ENCODE peak calls at places on chromosomes 4 and X, in ten cellular contexts. One of them, this sample, is unnamed.

GRCh38 chr4:149713031-149713430 is 102.6 kb downstream of the IQCM start:
- DNase-seq in CD4-positive, alpha-beta T cell: no peak
- DNase-seq in heart right ventricle: no peak
- DNase-seq in cardiac fibroblast: no peak
- DNase-seq in stomach: no peak
- DNase-seq in WTC11: no peak
- DNase-seq in LNCaP clone FGC: no peak
- DNase-seq in GM12878: no peak
- DNase-seq in fibroblast of pulmonary artery: no peak
- DNase-seq in epithelial cell of esophagus: no peak
- DNase-seq in this sample: no peak

GRCh38 chrX:2696698-2697215 is 5.7 kb downstream of the CD99 start:
- DNase-seq in LNCaP clone FGC: peak; percentile 61
- DNase-seq in stomach: no peak
- DNase-seq in fibroblast of pulmonary artery: peak; percentile 93
- DNase-seq in WTC11: no peak
- DNase-seq in epithelial cell of esophagus: peak; percentile 95
- DNase-seq in CD4-positive, alpha-beta T cell: peak; percentile 34
- DNase-seq in GM12878: peak; percentile 92
- DNase-seq in cardiac fibroblast: peak; percentile 97
- DNase-seq in heart right ventricle: no peak
- DNase-seq in this sample: no peak

GRCh38 chrX:146173742-146174141 is 356.1 kb downstream of the SLITRK2 start:
- DNase-seq in WTC11: no peak
- DNase-seq in LNCaP clone FGC: no peak
- DNase-seq in heart right ventricle: no peak
- DNase-seq in fibroblast of pulmonary artery: no peak
- DNase-seq in GM12878: no peak
- DNase-seq in CD4-positive, alpha-beta T cell: no peak
- DNase-seq in epithelial cell of esophagus: no peak
- DNase-seq in cardiac fibroblast: no peak
- DNase-seq in stomach: no peak
- DNase-seq in this sample: no peak

GRCh38 chrX:1391370-1391706 is 575 bp downstream of the SLC25A6 start:
- DNase-seq in stomach: no peak
- DNase-seq in cardiac fibroblast: no peak
- DNase-seq in heart right ventricle: no peak
- DNase-seq in fibroblast of pulmonary artery: no peak
- DNase-seq in epithelial cell of esophagus: no peak
- DNase-seq in GM12878: peak; percentile 69
- DNase-seq in WTC11: peak; percentile 84
- DNase-seq in LNCaP clone FGC: no peak
- DNase-seq in CD4-positive, alpha-beta T cell: no peak
- DNase-seq in this sample: no peak

GRCh38 chr4:158914178-158914577 is 145.4 kb downstream of the FNIP2 start:
- DNase-seq in WTC11: no peak
- DNase-seq in cardiac fibroblast: peak; percentile 84
- DNase-seq in GM12878: no peak
- DNase-seq in heart right ventricle: no peak
- DNase-seq in CD4-positive, alpha-beta T cell: no peak
- DNase-seq in stomach: no peak
- DNase-seq in epithelial cell of esophagus: peak; percentile 82
- DNase-seq in fibroblast of pulmonary artery: peak; percentile 64
- DNase-seq in LNCaP clone FGC: no peak
- DNase-seq in this sample: no peak

GRCh38 chr4:99945718-99946345 is 586 bp downstream of the DNAJB14 start:
- DNase-seq in cardiac fibroblast: peak; percentile 39
- DNase-seq in LNCaP clone FGC: no peak
- DNase-seq in stomach: peak; percentile 26
- DNase-seq in epithelial cell of esophagus: peak; percentile 35
- DNase-seq in CD4-positive, alpha-beta T cell: no peak
- DNase-seq in heart right ventricle: peak; percentile 20
- DNase-seq in GM12878: no peak
- DNase-seq in fibroblast of pulmonary artery: peak; percentile 29
- DNase-seq in WTC11: peak; percentile 60
- DNase-seq in this sample: no peak

GRCh38 chrX:43836435-43837184 is 45.6 kb downstream of the MAOB start:
- DNase-seq in CD4-positive, alpha-beta T cell: no peak
- DNase-seq in cardiac fibroblast: peak; percentile 42
- DNase-seq in GM12878: no peak
- DNase-seq in epithelial cell of esophagus: peak; percentile 31
- DNase-seq in fibroblast of pulmonary artery: peak; percentile 42
- DNase-seq in heart right ventricle: no peak
- DNase-seq in LNCaP clone FGC: peak; percentile 14
- DNase-seq in stomach: no peak
- DNase-seq in WTC11: no peak
- DNase-seq in this sample: no peak

GRCh38 chrX:2320580-2321327 is 180.0 kb downstream of the DHRSX start:
- DNase-seq in CD4-positive, alpha-beta T cell: no peak
- DNase-seq in fibroblast of pulmonary artery: peak; percentile 71
- DNase-seq in cardiac fibroblast: peak; percentile 46
- DNase-seq in LNCaP clone FGC: no peak
- DNase-seq in stomach: peak; percentile 48
- DNase-seq in epithelial cell of esophagus: peak; percentile 86
- DNase-seq in heart right ventricle: peak; percentile 48
- DNase-seq in GM12878: no peak
- DNase-seq in WTC11: no peak
- DNase-seq in this sample: peak; percentile 33

GRCh38 chr4:65968873-65969272 is 298.6 kb upstream of the EPHA5 start:
- DNase-seq in GM12878: no peak
- DNase-seq in WTC11: no peak
- DNase-seq in epithelial cell of esophagus: no peak
- DNase-seq in CD4-positive, alpha-beta T cell: no peak
- DNase-seq in fibroblast of pulmonary artery: peak; percentile 71
- DNase-seq in stomach: no peak
- DNase-seq in cardiac fibroblast: peak; percentile 55
- DNase-seq in heart right ventricle: no peak
- DNase-seq in LNCaP clone FGC: no peak
- DNase-seq in this sample: no peak

DNA sequence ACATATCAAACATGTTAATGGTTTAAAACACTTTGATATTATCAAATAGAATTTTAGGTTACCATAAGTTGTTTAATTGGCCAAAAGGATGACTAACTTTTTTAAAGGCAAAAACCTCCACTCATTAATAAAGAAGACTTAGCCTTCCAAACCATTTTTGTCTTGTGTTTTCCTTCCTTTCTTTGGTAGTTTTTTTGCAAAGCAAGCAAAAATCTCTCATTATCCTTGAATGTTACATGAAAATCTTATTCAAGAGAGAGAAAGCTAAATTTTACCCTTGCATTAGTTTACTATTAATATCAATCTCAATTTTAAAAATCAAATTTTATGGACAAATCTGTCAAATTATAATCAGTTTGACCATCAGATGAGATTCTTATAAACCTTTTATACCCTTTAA is 419.5 kb downstream of the SPIN4 start:
- DNase-seq in heart right ventricle: no peak
- DNase-seq in GM12878: no peak
- DNase-seq in stomach: no peak
- DNase-seq in CD4-positive, alpha-beta T cell: no peak
- DNase-seq in cardiac fibroblast: no peak
- DNase-seq in LNCaP clone FGC: no peak
- DNase-seq in WTC11: no peak
- DNase-seq in fibroblast of pulmonary artery: no peak
- DNase-seq in epithelial cell of esophagus: no peak
- DNase-seq in this sample: no peak
- TF ChIP-seq CTCF in heart right ventricle: no peak
- TF ChIP-seq CTCF in GM12878: no peak
- TF ChIP-seq CTCF in stomach: no peak
- TF ChIP-seq CTCF in CD4-positive, alpha-beta T cell: no peak
- TF ChIP-seq CTCF in cardiac fibroblast: no peak
- TF ChIP-seq CTCF in LNCaP clone FGC: no peak
- TF ChIP-seq CTCF in WTC11: no peak
- TF ChIP-seq CTCF in fibroblast of pulmonary artery: no peak
- TF ChIP-seq CTCF in epithelial cell of esophagus: no peak
- TF ChIP-seq CTCF in this sample: no peak

GRCh38 chrX:106901341-106901740 is 1.8 kb downstream of the RIPPLY1 start:
- DNase-seq in CD4-positive, alpha-beta T cell: no peak
- DNase-seq in GM12878: no peak
- DNase-seq in cardiac fibroblast: no peak
- DNase-seq in heart right ventricle: no peak
- DNase-seq in stomach: no peak
- DNase-seq in LNCaP clone FGC: no peak
- DNase-seq in fibroblast of pulmonary artery: no peak
- DNase-seq in epithelial cell of esophagus: no peak
- DNase-seq in WTC11: no peak
- DNase-seq in this sample: no peak

GRCh38 chrX:106899841-106900240 is 3.3 kb downstream of the RIPPLY1 start:
- DNase-seq in fibroblast of pulmonary artery: no peak
- DNase-seq in stomach: no peak
- DNase-seq in LNCaP clone FGC: no peak
- DNase-seq in CD4-positive, alpha-beta T cell: no peak
- DNase-seq in epithelial cell of esophagus: no peak
- DNase-seq in GM12878: no peak
- DNase-seq in heart right ventricle: no peak
- DNase-seq in cardiac fibroblast: no peak
- DNase-seq in WTC11: no peak
- DNase-seq in this sample: no peak

GRCh38 chrX:106899276-106899675 is 3.9 kb downstream of the RIPPLY1 start:
- DNase-seq in WTC11: no peak
- DNase-seq in heart right ventricle: no peak
- DNase-seq in GM12878: no peak
- DNase-seq in LNCaP clone FGC: no peak
- DNase-seq in epithelial cell of esophagus: no peak
- DNase-seq in CD4-positive, alpha-beta T cell: no peak
- DNase-seq in cardiac fibroblast: no peak
- DNase-seq in fibroblast of pulmonary artery: no peak
- DNase-seq in stomach: no peak
- DNase-seq in this sample: no peak

GRCh38 chrX:106897259-106897658 is 5.9 kb downstream of the RIPPLY1 start:
- DNase-seq in fibroblast of pulmonary artery: peak; percentile 47
- DNase-seq in stomach: no peak
- DNase-seq in epithelial cell of esophagus: peak; percentile 53
- DNase-seq in GM12878: no peak
- DNase-seq in CD4-positive, alpha-beta T cell: no peak
- DNase-seq in cardiac fibroblast: peak; percentile 81
- DNase-seq in LNCaP clone FGC: no peak
- DNase-seq in heart right ventricle: no peak
- DNase-seq in WTC11: no peak
- DNase-seq in this sample: no peak

GRCh38 chrX:106898462-106898861 is 4.7 kb downstream of the RIPPLY1 start:
- DNase-seq in GM12878: peak; percentile 16
- DNase-seq in LNCaP clone FGC: no peak
- DNase-seq in fibroblast of pulmonary artery: peak; percentile 73
- DNase-seq in WTC11: no peak
- DNase-seq in stomach: no peak
- DNase-seq in CD4-positive, alpha-beta T cell: no peak
- DNase-seq in epithelial cell of esophagus: peak; percentile 51
- DNase-seq in cardiac fibroblast: peak; percentile 73
- DNase-seq in heart right ventricle: no peak
- DNase-seq in this sample: no peak
- TF ChIP-seq CTCF in GM12878: peak; percentile 45
- TF ChIP-seq CTCF in LNCaP clone FGC: peak; percentile 53
- TF ChIP-seq CTCF in fibroblast of pulmonary artery: peak; percentile 40
- TF ChIP-seq CTCF in WTC11: no peak
- TF ChIP-seq CTCF in stomach: no peak
- TF ChIP-seq CTCF in CD4-positive, alpha-beta T cell: peak; percentile 56
- TF ChIP-seq CTCF in epithelial cell of esophagus: peak; percentile 32
- TF ChIP-seq CTCF in cardiac fibroblast: peak; percentile 32
- TF ChIP-seq CTCF in heart right ventricle: peak; percentile 44
- TF ChIP-seq CTCF in this sample: peak; percentile 27

GRCh38 chr4:188372856-188373255 is 233.6 kb downstream of the TRIML1 start:
- DNase-seq in GM12878: no peak
- DNase-seq in LNCaP clone FGC: peak; percentile 87
- DNase-seq in cardiac fibroblast: peak; percentile 79
- DNase-seq in stomach: no peak
- DNase-seq in WTC11: no peak
- DNase-seq in heart right ventricle: no peak
- DNase-seq in epithelial cell of esophagus: no peak
- DNase-seq in fibroblast of pulmonary artery: peak; percentile 4
- DNase-seq in CD4-positive, alpha-beta T cell: no peak
- DNase-seq in this sample: no peak
- TF ChIP-seq CTCF in GM12878: no peak
- TF ChIP-seq CTCF in LNCaP clone FGC: peak; percentile 84
- TF ChIP-seq CTCF in cardiac fibroblast: peak; percentile 23
- TF ChIP-seq CTCF in stomach: no peak
- TF ChIP-seq CTCF in WTC11: no peak
- TF ChIP-seq CTCF in heart right ventricle: peak; percentile 24
- TF ChIP-seq CTCF in epithelial cell of esophagus: no peak
- TF ChIP-seq CTCF in fibroblast of pulmonary artery: no peak
- TF ChIP-seq CTCF in CD4-positive, alpha-beta T cell: no peak
- TF ChIP-seq CTCF in this sample: no peak

DNA sequence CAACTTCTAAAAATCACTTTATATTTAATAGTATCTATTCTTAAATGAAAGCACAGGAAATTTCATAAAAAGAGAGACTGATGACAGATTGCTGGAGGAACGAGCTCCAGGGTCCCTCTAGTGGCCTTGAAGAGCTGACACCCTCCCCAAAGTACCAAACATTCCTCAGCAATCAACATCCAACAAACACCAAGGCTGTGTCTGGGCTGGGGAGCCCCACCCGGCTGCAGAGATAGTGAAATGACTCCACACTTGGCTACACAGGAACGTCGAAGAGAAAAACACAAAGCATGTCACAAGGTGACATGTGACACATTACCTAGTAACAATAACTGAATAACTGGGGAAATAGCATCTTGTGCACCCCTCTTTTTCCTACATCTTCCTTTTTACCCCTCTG is 45.6 kb downstream of the SLC39A8 start:
- DNase-seq in LNCaP clone FGC: no peak
- DNase-seq in epithelial cell of esophagus: peak; percentile 60
- DNase-seq in cardiac fibroblast: peak; percentile 69
- DNase-seq in CD4-positive, alpha-beta T cell: peak; percentile 7
- DNase-seq in heart right ventricle: peak; percentile 6
- DNase-seq in stomach: peak; percentile 26
- DNase-seq in GM12878: no peak
- DNase-seq in fibroblast of pulmonary artery: peak; percentile 75
- DNase-seq in WTC11: peak; percentile 53
- DNase-seq in this sample: no peak
- TF ChIP-seq CTCF in LNCaP clone FGC: peak; percentile 74
- TF ChIP-seq CTCF in epithelial cell of esophagus: peak; percentile 78
- TF ChIP-seq CTCF in cardiac fibroblast: peak; percentile 81
- TF ChIP-seq CTCF in CD4-positive, alpha-beta T cell: peak; percentile 73
- TF ChIP-seq CTCF in heart right ventricle: peak; percentile 65
- TF ChIP-seq CTCF in stomach: no peak
- TF ChIP-seq CTCF in GM12878: peak; percentile 77
- TF ChIP-seq CTCF in fibroblast of pulmonary artery: peak; percentile 84
- TF ChIP-seq CTCF in WTC11: peak; percentile 59
- TF ChIP-seq CTCF in this sample: no peak

GRCh38 chr4:40178672-40179071 is 18.2 kb upstream of the RHOH start:
- DNase-seq in WTC11: no peak
- DNase-seq in heart right ventricle: no peak
- DNase-seq in GM12878: no peak
- DNase-seq in epithelial cell of esophagus: peak; percentile 33
- DNase-seq in LNCaP clone FGC: no peak
- DNase-seq in fibroblast of pulmonary artery: no peak
- DNase-seq in CD4-positive, alpha-beta T cell: no peak
- DNase-seq in stomach: no peak
- DNase-seq in cardiac fibroblast: no peak
- DNase-seq in this sample: no peak
- TF ChIP-seq CTCF in WTC11: no peak
- TF ChIP-seq CTCF in heart right ventricle: no peak
- TF ChIP-seq CTCF in GM12878: no peak
- TF ChIP-seq CTCF in epithelial cell of esophagus: no peak
- TF ChIP-seq CTCF in LNCaP clone FGC: no peak
- TF ChIP-seq CTCF in fibroblast of pulmonary artery: no peak
- TF ChIP-seq CTCF in CD4-positive, alpha-beta T cell: no peak
- TF ChIP-seq CTCF in stomach: no peak
- TF ChIP-seq CTCF in cardiac fibroblast: no peak
- TF ChIP-seq CTCF in this sample: no peak